ENCODE peak calls at places on chromosomes 4 and X, in four cellular contexts. V is M059J, E is ecto neural progenitor cell, H is NCI-H1105. K is an unnamed sample.

GRCh38 chr4:156889616-156890594 is 81.7 kb downstream of the PDGFC start:
- DNase-seq in E (no peak), V (peak; percentile 68), H (no peak), K (no peak)

GRCh38 chr4:154464654-154465053 is 26.9 kb downstream of the DCHS2 start:
- DNase-seq in V (peak; percentile 52), H (no peak), E (no peak), K (no peak)

GRCh38 chr4:8165374-8165896 is 6.8 kb upstream of the ABLIM2 start:
- DNase-seq in V (no peak), E (no peak), H (no peak), K (no peak)

GRCh38 chr4:145438298-145438697 is 43.4 kb upstream of the SMAD1 start:
- DNase-seq in V (no peak), E (no peak), H (no peak), K (no peak)

GRCh38 chr4:16931906-16932305 is 33.5 kb upstream of the LDB2 start:
- DNase-seq in V (no peak), E (no peak), H (no peak), K (no peak)

GRCh38 chr4:163565228-163566040 is 70.9 kb downstream of the TMA16 start:
- DNase-seq in H (no peak), E (no peak), V (no peak), K (no peak)

GRCh38 chr4:34422472-34422871 is 1821.8 kb downstream of the ARAP2 start:
- DNase-seq in E (no peak), V (peak; percentile 20), H (no peak), K (no peak)

GRCh38 chr4:1082215-1083182 is 30.9 kb downstream of the RNF212 start:
- DNase-seq in V (peak; percentile 96), E (no peak), H (no peak), K (no peak)

GRCh38 chrX:145609951-145610511 is 207.6 kb upstream of the SLITRK2 start:
- DNase-seq in E (no peak), V (peak; percentile 14), H (no peak), K (no peak)

GRCh38 chr4:184959309-184959708 is 59.0 kb upstream of the HELT start:
- DNase-seq in H (no peak), E (no peak), V (no peak), K (no peak)

GRCh38 chr4:114281561-114281960 is 302.1 kb upstream of the ARSJ start:
- DNase-seq in H (no peak), E (no peak), V (peak; percentile 72), K (no peak)

GRCh38 chrX:66110112-66110511 is 53.9 kb upstream of the HEPH start:
- DNase-seq in E (no peak), H (no peak), V (peak; percentile 8), K (no peak)

GRCh38 chr4:103375278-103375677 is 177.1 kb upstream of the CENPE start:
- DNase-seq in E (no peak), V (peak; percentile 77), H (no peak), K (no peak)

GRCh38 chr4:3250438-3250955 is 1.5 kb downstream of the MSANTD1 start:
- DNase-seq in V (no peak), H (no peak), E (no peak), K (peak; percentile 14)

GRCh38 chr4:152243890-152244595 is 291.8 kb downstream of the FBXW7 start:
- DNase-seq in E (no peak), V (peak; percentile 18), H (no peak), K (no peak)

GRCh38 chr4:180655886-180656285 is 1587.3 kb upstream of the TENM3 start:
- DNase-seq in E (no peak), V (no peak), H (no peak), K (no peak)

GRCh38 chrX:128807367-128807766 is 715.9 kb downstream of the SMARCA1 start:
- DNase-seq in H (no peak), V (peak; percentile 1), E (no peak), K (no peak)

GRCh38 chrX:138756234-138756633 is 44.7 kb upstream of the FGF13 start:
- DNase-seq in E (peak; percentile 71), V (peak; percentile 65), H (no peak), K (peak; percentile 64)

K was measured in glutamatergic neuron.